ENCODE peak calls at places on chromosomes 16 and 17, in five cellular contexts. R is HCT116, K is fibroblast of lung, C is IMR-90, G is Karpas-422. D is an unnamed sample. For H3K36me3, the result is how much of the 10 kb centered on the place peaks cover.

GRCh38 chr17:60959696-60960095 is 282.0 kb downstream of the BCAS3 start:
- DNase-seq in C (no peak), K (no peak), R (no peak), G (no peak), D (no peak)

GRCh38 chr17:50518265-50519023 is 10.2 kb downstream of the MYCBPAP start:
- DNase-seq in C (no peak), G (no peak), K (no peak), R (no peak), D (no peak)

GRCh38 chr16:82067042-82067809 is 32.2 kb downstream of the HSD17B2 start:
- DNase-seq in C (peak), R (no peak), K (peak), G (no peak), D (no peak)

GRCh38 chr16:50547340-50547865 is 793 bp upstream of the NKD1 start:
- DNase-seq in C (no peak), G (no peak), R (peak), K (peak), D (peak)

GRCh38 chr16:57689772-57690558 is 4.6 kb upstream of the DRC7 start:
- DNase-seq in G (no peak), K (no peak), C (no peak), R (no peak), D (peak)

GRCh38 chr16:85449885-85450245 is 163.3 kb upstream of the GSE1 start:
- DNase-seq in R (no peak), G (no peak), K (no peak), C (no peak), D (peak)

GRCh38 chr16:482468-483185 is 44.9 kb upstream of the CAPN15 start:
- DNase-seq in C (no peak), K (no peak), R (no peak), G (no peak), D (no peak)

GRCh38 chr17:10976401-10976800 is 138.5 kb upstream of the PIRT start:
- DNase-seq in G (no peak), K (no peak), R (no peak), C (no peak), D (no peak)

GRCh38 chr16:71924710-71925109 is 29.4 kb downstream of the IST1 start:
- DNase-seq in G (no peak), C (no peak), K (no peak), R (no peak), D (no peak)

GRCh38 chr16:46822270-46822669 is 8.7 kb downstream of the C16orf87 start:
- DNase-seq in C (peak), G (peak), K (peak), R (no peak), D (no peak)

GRCh38 chr16:85554791-85555548 is 58.2 kb upstream of the GSE1 start:
- DNase-seq in R (no peak), K (peak), G (peak), C (peak), D (peak)

GRCh38 chr17:37100231-37100630 is 151.5 kb downstream of the AATF start:
- DNase-seq in K (peak), R (no peak), G (no peak), C (no peak), D (no peak)

GRCh38 chr17:2195729-2196128 is 107.9 kb downstream of the SMG6 start:
- DNase-seq in R (no peak), G (no peak), C (no peak), K (peak), D (no peak)

GRCh38 chr17:8948462-8948861 is 17.0 kb downstream of the PIK3R5 start:
- DNase-seq in R (no peak), K (no peak), G (no peak), C (no peak), D (no peak)

GRCh38 chr16:50473375-50473945 is 74.7 kb upstream of the NKD1 start:
- DNase-seq in K (peak), G (no peak), C (no peak), R (no peak), D (no peak)

GRCh38 chr16:35506018-35506897 is 2046.8 kb downstream of the TP53TG3F start:
- DNase-seq in C (no peak), K (no peak), G (no peak), R (no peak), D (no peak)

GRCh38 chr16:65769776-65770438 is 596.6 kb upstream of the CDH5 start:
- DNase-seq in G (no peak), C (peak), R (no peak), K (peak), D (no peak)
- H3K27ac ChIP-seq in G (no peak), C (no peak), R (no peak), K (no peak), D (no peak)

DNA sequence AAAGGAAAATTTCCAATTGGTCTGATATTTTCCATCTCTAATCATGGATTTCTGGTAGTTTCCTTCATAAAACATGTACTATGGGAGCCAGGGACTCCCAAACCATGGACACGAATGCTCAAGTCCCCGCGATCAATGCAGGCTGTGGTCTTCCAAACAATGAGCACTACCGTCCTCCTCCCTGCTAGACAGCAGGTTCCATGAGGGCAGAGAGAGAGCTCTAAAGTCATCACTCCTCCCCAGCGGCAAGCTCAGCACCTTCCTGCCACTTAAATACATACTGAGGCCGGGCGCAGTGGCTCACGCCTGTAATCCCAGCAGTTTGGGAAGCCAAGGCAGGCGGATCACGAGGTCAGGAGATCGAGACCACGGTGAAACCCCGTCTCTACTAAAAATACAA is 31.1 kb downstream of the ARHGAP17 start:
- DNase-seq in R (no peak), K (no peak), G (no peak), C (no peak), D (no peak)
- H3K9ac ChIP-seq in R (no peak), K (no peak), G (no peak), C (no peak), D (no peak)

DNA sequence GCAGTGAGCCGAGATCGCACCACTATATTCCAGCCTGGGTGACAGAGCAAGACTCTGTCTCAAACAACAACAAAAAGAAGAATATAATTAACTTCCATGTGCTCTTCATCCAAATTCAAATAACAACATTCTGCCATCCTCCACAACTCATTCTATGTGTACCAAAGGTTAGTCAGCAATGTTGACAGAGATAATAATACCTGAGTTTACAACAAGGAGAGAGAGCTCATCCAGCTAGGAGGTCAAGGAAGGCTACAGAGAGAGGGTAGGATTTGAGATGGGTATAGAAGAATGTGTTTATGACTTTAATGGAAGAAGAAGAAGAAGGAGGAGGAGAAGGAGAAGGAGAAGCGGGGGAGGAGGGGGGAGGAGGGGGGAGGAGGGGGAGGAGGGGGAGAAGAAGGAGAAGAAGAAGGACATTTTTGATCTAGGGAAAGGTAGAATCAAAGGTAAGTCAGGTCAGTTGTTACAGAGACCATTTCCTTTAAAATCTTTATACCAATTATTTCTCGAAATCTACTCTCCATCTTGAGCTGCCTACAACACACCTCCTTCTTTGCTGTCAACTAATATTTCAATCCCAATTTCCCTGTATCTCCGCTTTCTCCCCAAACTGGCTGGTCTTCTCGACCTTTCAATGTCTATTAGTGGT is 10.1 kb upstream of the HSF5 start:
- DNase-seq in C (no peak), R (no peak), G (no peak), K (no peak), D (no peak)
- H3K36me3 ChIP-seq in C (half or more), R (under half), G (under half), K (under half), D (half or more)

DNA sequence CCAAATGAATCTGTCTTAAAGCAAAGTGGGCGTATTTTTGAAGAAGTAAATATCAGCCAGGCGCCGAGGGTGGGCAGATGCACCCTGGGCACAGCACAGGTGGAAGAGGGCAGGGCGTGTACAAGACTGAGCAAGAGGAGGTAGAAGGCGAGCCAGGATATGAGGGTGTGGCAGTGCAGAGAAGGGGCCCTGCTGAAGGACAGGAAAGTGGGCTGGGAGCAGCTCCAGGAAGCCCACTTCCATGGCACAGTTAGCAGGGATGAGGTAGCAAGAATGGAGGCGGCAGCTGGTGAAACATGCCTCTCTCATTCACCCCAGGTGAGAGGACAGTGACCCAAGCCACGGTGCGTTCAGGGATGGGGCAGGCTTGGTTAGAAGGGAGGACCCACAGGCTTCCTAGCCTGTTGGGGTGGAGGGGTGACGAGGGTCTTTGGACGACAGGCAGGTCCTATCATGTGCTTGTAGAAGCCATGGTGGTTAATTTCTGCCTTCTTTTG is 149.3 kb downstream of the CLEC16A start:
- DNase-seq in R (no peak), C (no peak), K (no peak), G (no peak), D (peak)
- H3K27ac ChIP-seq in R (peak), C (peak), K (peak), G (no peak), D (peak)

DNA sequence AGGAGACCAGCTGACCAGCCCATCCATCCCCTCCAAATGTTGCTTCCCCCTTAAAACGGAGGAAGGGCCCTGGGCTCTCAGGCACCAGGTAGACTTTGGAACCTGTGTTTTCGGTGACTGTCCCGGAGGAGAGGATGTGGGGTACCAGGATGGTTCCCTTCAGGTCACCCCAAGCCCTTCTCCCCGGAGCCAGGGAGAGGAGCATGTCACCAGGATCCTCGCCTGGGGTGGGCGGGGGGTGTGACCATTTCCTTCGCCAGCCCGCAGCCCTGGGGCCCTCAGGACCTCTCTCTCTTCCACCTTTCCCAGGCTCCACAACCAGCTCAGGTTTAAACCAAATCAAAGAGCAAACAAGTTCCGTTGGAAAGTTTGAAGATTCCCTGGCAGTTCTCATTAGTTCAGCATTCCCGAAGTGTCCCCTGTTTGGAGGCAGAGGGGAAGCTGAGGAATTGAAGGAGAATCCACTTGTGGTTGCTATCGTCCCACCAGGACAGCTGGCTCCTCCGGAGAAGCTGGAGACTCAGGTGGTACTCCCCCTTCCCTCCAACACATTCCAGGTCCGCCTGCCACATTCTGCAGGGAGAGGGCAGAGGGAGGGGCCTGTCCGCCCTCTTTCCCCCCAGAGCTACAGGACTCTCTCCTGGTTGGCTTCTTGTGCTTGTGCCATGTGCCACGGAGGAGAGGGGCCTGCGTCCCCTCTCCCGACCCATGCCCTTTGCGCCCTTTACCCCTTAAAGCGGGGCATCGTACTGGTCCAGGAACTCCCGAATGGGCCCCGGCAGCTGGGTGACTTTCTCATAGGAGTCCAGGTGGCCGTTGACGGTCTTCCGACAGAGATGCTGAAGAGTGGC is 2.0 kb downstream of the SOCS3 start:
- DNase-seq in C (no peak), R (no peak), K (no peak), G (no peak), D (no peak)
- H3K9ac ChIP-seq in C (peak), R (peak), K (peak), G (no peak), D (no peak)

GRCh38 chr17:59699786-59700185 is 7.4 kb downstream of the PTRH2 start:
- DNase-seq in G (no peak), C (no peak), K (no peak), R (no peak), D (no peak)

GRCh38 chr17:59695943-59696681 is 11.1 kb downstream of the PTRH2 start:
- DNase-seq in C (no peak), R (no peak), K (no peak), G (no peak), D (no peak)

GRCh38 chr17:59696682-59697277 is 10.4 kb downstream of the PTRH2 start:
- DNase-seq in C (no peak), R (no peak), K (no peak), G (no peak), D (no peak)

GRCh38 chr17:59699218-59699617 is 8.0 kb downstream of the PTRH2 start:
- DNase-seq in R (no peak), G (no peak), K (no peak), C (no peak), D (no peak)

DNA sequence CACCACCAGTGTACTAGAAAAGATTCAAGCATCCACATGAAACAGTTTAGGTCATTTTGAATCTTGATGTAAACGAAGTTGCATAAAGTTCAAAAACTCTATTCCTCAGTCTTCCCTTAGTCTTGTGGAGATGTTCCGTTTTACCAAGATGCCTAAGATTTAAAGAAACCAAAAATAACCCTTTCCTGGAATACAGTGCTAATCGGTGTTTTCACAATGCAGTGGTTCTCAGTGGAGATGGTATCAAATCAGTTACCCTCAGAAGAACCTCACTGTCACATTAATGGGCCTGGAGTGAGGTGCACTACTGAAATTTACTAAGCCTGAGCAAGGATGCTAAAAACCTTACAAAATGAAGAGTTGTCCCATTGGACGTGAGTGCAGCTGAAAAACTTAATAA is 9.1 kb downstream of the PTRH2 start:
- DNase-seq in G (no peak), K (no peak), C (no peak), R (no peak), D (no peak)
- H3K36me3 ChIP-seq in G (half or more), K (under half), C (under half), R (half or more), D (half or more)

GRCh38 chr17:68627956-68628355 is 26.8 kb upstream of the FAM20A start:
- DNase-seq in G (no peak), K (no peak), R (no peak), C (no peak), D (no peak)
- H3K27ac ChIP-seq in G (no peak), K (no peak), R (no peak), C (no peak), D (no peak)

GRCh38 chr16:4695473-4696171 is 2.3 kb downstream of the NUDT16L1 start:
- DNase-seq in C (no peak), R (no peak), G (no peak), K (no peak), D (no peak)
- H3K9ac ChIP-seq in C (no peak), R (no peak), G (peak), K (no peak), D (no peak)

GRCh38 chr17:80291260-80291659 is 30.6 kb downstream of the RNF213 start:
- DNase-seq in K (no peak), C (no peak), R (no peak), G (no peak), D (no peak)

GRCh38 chr17:80289631-80290030 is 29.0 kb downstream of the RNF213 start:
- DNase-seq in C (no peak), G (no peak), R (no peak), K (no peak), D (no peak)

GRCh38 chr17:80290199-80290598 is 29.5 kb downstream of the RNF213 start:
- DNase-seq in K (no peak), C (no peak), G (no peak), R (no peak), D (no peak)

GRCh38 chr17:80292557-80292956 is 31.9 kb downstream of the RNF213 start:
- DNase-seq in K (no peak), G (peak), C (no peak), R (no peak), D (no peak)

GRCh38 chr17:80291691-80292487 is 31.2 kb downstream of the RNF213 start:
- DNase-seq in R (no peak), K (peak), C (no peak), G (peak), D (no peak)
- H3K36me3 ChIP-seq in R (under half), K (under half), C (half or more), G (under half), D (half or more)

D was measured in DND-41.